ENCODE peak calls at places on chromosomes 5 and 9, in seven cellular contexts. Y is T47D, R is heart right ventricle, B is cardiac fibroblast, N is neural crest cell, S is EH, X is GM13977. F is an unnamed sample.
A peak's percentile ranks its signal among the peaks of the same experiment; 100 is the strongest.

GRCh38 chr9:16516887-16517286 is 353.6 kb downstream of the BNC2 start:
- DNase-seq in Y (no peak), R (no peak), B (peak; percentile 75), N (no peak), S (peak; percentile 80), X (no peak), F (peak; percentile 24)

GRCh38 chr5:150318613-150319483 is 16.1 kb upstream of the ARSI start:
- DNase-seq in Y (no peak), R (no peak), B (no peak), N (no peak), S (no peak), X (no peak), F (no peak)

GRCh38 chr5:93145767-93146166 is 435.3 kb downstream of the NR2F1-AS1 start:
- DNase-seq in Y (no peak), R (no peak), B (no peak), N (no peak), S (peak; percentile 40), X (no peak), F (peak; percentile 16)

GRCh38 chr9:109167716-109168115 is 667 bp upstream of the FRRS1L start:
- DNase-seq in Y (no peak), R (no peak), B (no peak), N (no peak), S (no peak), X (no peak), F (no peak)

GRCh38 chr9:36169166-36169565 is at the start of gene CCIN:
- DNase-seq in Y (no peak), R (no peak), B (no peak), N (no peak), S (no peak), X (no peak), F (no peak)

GRCh38 chr9:20358201-20358600 is 264.1 kb downstream of the MLLT3 start:
- DNase-seq in Y (no peak), R (no peak), B (peak; percentile 33), N (no peak), S (peak; percentile 55), X (no peak), F (peak; percentile 40)

GRCh38 chr5:126355940-126356339 is 67.3 kb upstream of the GRAMD2B start:
- DNase-seq in Y (no peak), R (no peak), B (no peak), N (no peak), S (no peak), X (no peak), F (no peak)

GRCh38 chr9:5441043-5441442 is 3.3 kb upstream of the PLGRKT start:
- DNase-seq in Y (no peak), R (no peak), B (peak; percentile 29), N (no peak), S (peak; percentile 80), X (no peak), F (peak; percentile 70)

GRCh38 chr5:94802450-94802849 is 184.0 kb downstream of the SLF1 start:
- DNase-seq in Y (peak; percentile 45), R (no peak), B (peak; percentile 3), N (no peak), S (peak; percentile 25), X (no peak), F (peak; percentile 1)

GRCh38 chr9:117555964-117556629 is 141.2 kb upstream of the ASTN2 start:
- DNase-seq in Y (peak; percentile 71), R (peak; percentile 17), B (peak; percentile 11), N (peak; percentile 66), S (peak; percentile 45), X (peak; percentile 61), F (peak; percentile 53)

GRCh38 chr5:131279209-131279608 is 15.4 kb downstream of the CDC42SE2 start:
- DNase-seq in Y (no peak), R (no peak), B (no peak), N (no peak), S (no peak), X (peak; percentile 49), F (no peak)

GRCh38 chr9:26262431-26262830 is 584.2 kb upstream of the TUSC1 start:
- DNase-seq in Y (no peak), R (no peak), B (no peak), N (no peak), S (peak; percentile 38), X (no peak), F (no peak)

GRCh38 chr9:15570769-15571168 is 17.9 kb downstream of the CCDC171 start:
- DNase-seq in Y (no peak), R (no peak), B (no peak), N (no peak), S (no peak), X (no peak), F (no peak)

F was measured in EL.